ENCODE peak calls at places on chromosomes 12 and 14, in six cellular contexts. M is GM19239; X is fibroblast of pulmonary artery; T is RPMI7951; P is HTR-8/SVneo; W is activated T-cell treated with anti-CD3 and anti-CD28 coated beads, Interleukin-2, amount 50 U/mL, for 72 hours. Q is an unnamed sample.

GRCh38 chr12:84079621-84080020 is 833.0 kb downstream of the SLC6A15 start:
- DNase-seq in M (no peak), X (no peak), T (no peak), P (no peak), W (no peak), Q (no peak)

GRCh38 chr12:53103860-53104305 is 597 bp downstream of the SOAT2 start:
- DNase-seq in M (no peak), X (no peak), T (no peak), P (no peak), W (no peak), Q (no peak)

GRCh38 chr12:48307269-48307668 is 43.5 kb downstream of the ZNF641 start:
- DNase-seq in M (no peak), X (no peak), T (no peak), P (no peak), W (no peak), Q (no peak)

GRCh38 chr14:56782701-56783100 is 27.6 kb downstream of the OTX2 start:
- DNase-seq in M (no peak), X (no peak), T (no peak), P (no peak), W (no peak), Q (no peak)

GRCh38 chr14:29671034-29671433 is 256.6 kb downstream of the PRKD1 start:
- DNase-seq in M (no peak), X (peak; percentile 87), T (no peak), P (no peak), W (no peak), Q (no peak)

GRCh38 chr14:23640524-23641141 is 4.5 kb downstream of the DHRS2 start:
- DNase-seq in M (no peak), X (peak; percentile 31), T (peak; percentile 73), P (peak; percentile 51), W (no peak), Q (no peak)

GRCh38 chr14:100778078-100778927 is 47.6 kb upstream of the MEG3 start:
- DNase-seq in M (no peak), X (no peak), T (no peak), P (no peak), W (no peak), Q (peak; percentile 37)

GRCh38 chr14:89466460-89466859 is 49.4 kb upstream of the FOXN3 start:
- DNase-seq in M (peak; percentile 26), X (no peak), T (no peak), P (no peak), W (peak; percentile 28), Q (no peak)

GRCh38 chr12:52020539-52021336 is 14.0 kb downstream of the TAMALIN start:
- DNase-seq in M (no peak), X (peak; percentile 70), T (peak; percentile 22), P (peak; percentile 79), W (peak; percentile 74), Q (peak; percentile 88)

GRCh38 chr12:79374543-79374942 is 316.2 kb downstream of the PAWR start:
- DNase-seq in M (no peak), X (no peak), T (no peak), P (peak; percentile 5), W (no peak), Q (no peak)

GRCh38 chr14:77615231-77616132 is 955 bp downstream of the SPTLC2 start:
- DNase-seq in M (no peak), X (no peak), T (peak; percentile 22), P (no peak), W (peak; percentile 14), Q (no peak)

GRCh38 chr12:31868980-31869379 is 90.2 kb upstream of the RESF1 start:
- DNase-seq in M (no peak), X (peak; percentile 87), T (peak; percentile 94), P (no peak), W (no peak), Q (no peak)

GRCh38 chr12:89777685-89778379 is 69.2 kb upstream of the ATP2B1 start:
- DNase-seq in M (no peak), X (no peak), T (no peak), P (no peak), W (no peak), Q (no peak)

GRCh38 chr12:19299765-19300164 is 139.5 kb upstream of the AEBP2 start:
- DNase-seq in M (no peak), X (peak; percentile 60), T (peak; percentile 16), P (no peak), W (no peak), Q (no peak)

GRCh38 chr14:99862111-99862510 is 68.9 kb downstream of the EML1 start:
- DNase-seq in M (no peak), X (peak; percentile 3), T (peak; percentile 21), P (no peak), W (no peak), Q (no peak)

GRCh38 chr12:75720807-75721206 is 209.4 kb upstream of the KRR1 start:
- DNase-seq in M (no peak), X (no peak), T (peak; percentile 59), P (no peak), W (no peak), Q (no peak)

GRCh38 chr14:36656769-36657408 is 4.8 kb upstream of the PAX9 start:
- DNase-seq in M (no peak), X (no peak), T (no peak), P (no peak), W (no peak), Q (no peak)

GRCh38 chr14:95961481-95961880 is 77.7 kb upstream of the C14orf132 start:
- DNase-seq in M (no peak), X (no peak), T (peak; percentile 79), P (no peak), W (no peak), Q (no peak)

GRCh38 chr12:130796985-130797686 is 41.9 kb downstream of the STX2 start:
- DNase-seq in M (peak; percentile 33), X (no peak), T (no peak), P (no peak), W (peak; percentile 64), Q (no peak)

GRCh38 chr14:64193821-64194220 is 100.3 kb downstream of the ESR2 start:
- DNase-seq in M (no peak), X (no peak), T (no peak), P (no peak), W (no peak), Q (no peak)